ENCODE peak calls at places on chromosomes 16 and 17, in four cellular contexts. T, N, X and C are unnamed samples.

GRCh38 chr17:28334176-28334575 is 1.1 kb downstream of the IFT20 start:
- DNase-seq in T (no peak), N (no peak), X (no peak), C (no peak)

GRCh38 chr17:4229627-4230026 is 34.2 kb downstream of the ANKFY1 start:
- DNase-seq in T (peak), N (peak), X (no peak), C (peak)

GRCh38 chr17:15290605-15291004 is 25.5 kb upstream of the PMP22 start:
- DNase-seq in T (no peak), N (no peak), X (no peak), C (no peak)

GRCh38 chr17:8162997-8163977 is 539 bp upstream of the VAMP2 start:
- DNase-seq in T (peak), N (no peak), X (no peak), C (no peak)

GRCh38 chr17:17741346-17742023 is 60.2 kb downstream of the RAI1 start:
- DNase-seq in T (no peak), N (no peak), X (no peak), C (no peak)

GRCh38 chr16:2512920-2513404 is 790 bp upstream of the ATP6V0C start:
- DNase-seq in T (no peak), N (no peak), X (no peak), C (no peak)

GRCh38 chr16:26118575-26118974 is 426.8 kb downstream of the HS3ST4 start:
- DNase-seq in T (no peak), N (no peak), X (no peak), C (no peak)

GRCh38 chr17:19935169-19935568 is 42.5 kb downstream of the AKAP10 start:
- DNase-seq in T (no peak), N (no peak), X (no peak), C (peak)

GRCh38 chr16:73404001-73404400 is 356.1 kb upstream of the ZFHX3 start:
- DNase-seq in T (no peak), N (no peak), X (no peak), C (no peak)

GRCh38 chr17:11899494-11899893 is 97.8 kb downstream of the ZNF18 start:
- DNase-seq in T (peak), N (no peak), X (no peak), C (no peak)

GRCh38 chr16:4272114-4272954 is 489 bp downstream of the TFAP4 start:
- DNase-seq in T (peak), N (peak), X (no peak), C (peak)

GRCh38 chr17:55420067-55420775 is 1.4 kb downstream of the MMD start:
- DNase-seq in T (no peak), N (peak), X (no peak), C (no peak)

GRCh38 chr17:70100983-70101382 is 26.0 kb downstream of the KCNJ16 start:
- DNase-seq in T (peak), N (no peak), X (no peak), C (peak)

GRCh38 chr17:78381601-78382168 is 3.2 kb downstream of the PGS1 start:
- DNase-seq in T (no peak), N (no peak), X (no peak), C (no peak)

GRCh38 chr16:27408012-27408601 is 6.1 kb downstream of the IL21R start:
- DNase-seq in T (peak), N (no peak), X (no peak), C (peak)

GRCh38 chr17:78197147-78197830 is 10.1 kb downstream of the AFMID start:
- DNase-seq in T (no peak), N (no peak), X (no peak), C (no peak)

GRCh38 chr16:19294156-19294649 is 8.7 kb downstream of the CLEC19A start:
- DNase-seq in T (no peak), N (peak), X (no peak), C (no peak)

GRCh38 chr17:41907633-41908539 is 10.9 kb downstream of the ACLY start:
- DNase-seq in T (no peak), N (no peak), X (no peak), C (peak)

GRCh38 chr16:54926166-54926838 is 4.4 kb upstream of the IRX5 start:
- DNase-seq in T (no peak), N (no peak), X (no peak), C (peak)

GRCh38 chr17:32112416-32112815 is 29.9 kb upstream of the RHOT1 start:
- DNase-seq in T (no peak), N (no peak), X (no peak), C (no peak)

GRCh38 chr16:4611337-4612023 is 3.2 kb downstream of the UBALD1 start:
- DNase-seq in T (no peak), N (no peak), X (no peak), C (peak)

GRCh38 chr16:78100162-78100467 is 661 bp downstream of the WWOX start:
- DNase-seq in T (no peak), N (no peak), X (no peak), C (no peak)

GRCh38 chr16:27470567-27471431 is 68.8 kb downstream of the IL21R start:
- DNase-seq in T (peak), N (no peak), X (no peak), C (peak)

GRCh38 chr17:3730881-3731429 is 7.3 kb downstream of the HASPIN start:
- DNase-seq in T (peak), N (no peak), X (no peak), C (no peak)

GRCh38 chr16:84950906-84951305 is 60.4 kb downstream of the ZDHHC7 start:
- DNase-seq in T (no peak), N (no peak), X (no peak), C (no peak)

GRCh38 chr16:50161950-50162349 is 8.8 kb downstream of the TENT4B start:
- DNase-seq in T (no peak), N (no peak), X (no peak), C (no peak)

GRCh38 chr17:44793885-44794698 is 35.3 kb downstream of the ADAM11 start:
- DNase-seq in T (peak), N (no peak), X (no peak), C (peak)

GRCh38 chr16:64061621-64062020 is 1060.2 kb downstream of the CDH11 start:
- DNase-seq in T (peak), N (no peak), X (no peak), C (peak)